ENCODE peak calls at places on chromosomes 6 and 20, in four cellular contexts. One of them, this sample, is unnamed.

GRCh38 chr6:121430514-121431460 is 4.7 kb upstream of the GJA1 start:
- DNase-seq in NCI-H1092 treated with DMSO at 0.1 percent for 48 hours: no peak
- DNase-seq in suprapubic skin: no peak
- DNase-seq in stimulated activated CD4-positive, alpha-beta T cell treated with anti-CD3 and anti-CD28 coated beads, TNF-alpha, amount 100 ng/mL, for 1 hour: no peak
- DNase-seq in this sample: peak

GRCh38 chr6:121794630-121795029 is 359.2 kb downstream of the GJA1 start:
- DNase-seq in NCI-H1092 treated with DMSO at 0.1 percent for 48 hours: no peak
- DNase-seq in stimulated activated CD4-positive, alpha-beta T cell treated with anti-CD3 and anti-CD28 coated beads, TNF-alpha, amount 100 ng/mL, for 1 hour: no peak
- DNase-seq in suprapubic skin: no peak
- DNase-seq in this sample: peak

GRCh38 chr20:13302647-13303425 is 81.8 kb downstream of the ISM1 start:
- DNase-seq in NCI-H1092 treated with DMSO at 0.1 percent for 48 hours: peak
- DNase-seq in suprapubic skin: no peak
- DNase-seq in stimulated activated CD4-positive, alpha-beta T cell treated with anti-CD3 and anti-CD28 coated beads, TNF-alpha, amount 100 ng/mL, for 1 hour: peak
- DNase-seq in this sample: peak

GRCh38 chr6:20827798-20828197 is 293.5 kb downstream of the CDKAL1 start:
- DNase-seq in stimulated activated CD4-positive, alpha-beta T cell treated with anti-CD3 and anti-CD28 coated beads, TNF-alpha, amount 100 ng/mL, for 1 hour: no peak
- DNase-seq in suprapubic skin: no peak
- DNase-seq in NCI-H1092 treated with DMSO at 0.1 percent for 48 hours: no peak
- DNase-seq in this sample: no peak

GRCh38 chr6:52745764-52746201 is 17.5 kb downstream of the GSTA2 start:
- DNase-seq in suprapubic skin: no peak
- DNase-seq in NCI-H1092 treated with DMSO at 0.1 percent for 48 hours: no peak
- DNase-seq in stimulated activated CD4-positive, alpha-beta T cell treated with anti-CD3 and anti-CD28 coated beads, TNF-alpha, amount 100 ng/mL, for 1 hour: no peak
- DNase-seq in this sample: no peak

GRCh38 chr6:131950767-131951575 is at the start of gene CCN2:
- DNase-seq in NCI-H1092 treated with DMSO at 0.1 percent for 48 hours: no peak
- DNase-seq in stimulated activated CD4-positive, alpha-beta T cell treated with anti-CD3 and anti-CD28 coated beads, TNF-alpha, amount 100 ng/mL, for 1 hour: no peak
- DNase-seq in suprapubic skin: peak
- DNase-seq in this sample: peak

GRCh38 chr6:53605543-53606235 is 59.9 kb downstream of the KLHL31 start:
- DNase-seq in stimulated activated CD4-positive, alpha-beta T cell treated with anti-CD3 and anti-CD28 coated beads, TNF-alpha, amount 100 ng/mL, for 1 hour: no peak
- DNase-seq in NCI-H1092 treated with DMSO at 0.1 percent for 48 hours: no peak
- DNase-seq in suprapubic skin: no peak
- DNase-seq in this sample: no peak

GRCh38 chr6:155436981-155437749 is 18.5 kb downstream of the NOX3 start:
- DNase-seq in NCI-H1092 treated with DMSO at 0.1 percent for 48 hours: peak
- DNase-seq in suprapubic skin: no peak
- DNase-seq in stimulated activated CD4-positive, alpha-beta T cell treated with anti-CD3 and anti-CD28 coated beads, TNF-alpha, amount 100 ng/mL, for 1 hour: no peak
- DNase-seq in this sample: peak

GRCh38 chr6:45554596-45554995 is 176.9 kb upstream of the SUPT3H start:
- DNase-seq in stimulated activated CD4-positive, alpha-beta T cell treated with anti-CD3 and anti-CD28 coated beads, TNF-alpha, amount 100 ng/mL, for 1 hour: no peak
- DNase-seq in suprapubic skin: no peak
- DNase-seq in NCI-H1092 treated with DMSO at 0.1 percent for 48 hours: no peak
- DNase-seq in this sample: no peak

GRCh38 chr6:34239893-34240292 is 3.2 kb downstream of the HMGA1 start:
- DNase-seq in stimulated activated CD4-positive, alpha-beta T cell treated with anti-CD3 and anti-CD28 coated beads, TNF-alpha, amount 100 ng/mL, for 1 hour: no peak
- DNase-seq in suprapubic skin: peak
- DNase-seq in NCI-H1092 treated with DMSO at 0.1 percent for 48 hours: no peak
- DNase-seq in this sample: no peak

GRCh38 chr6:169859401-169859977 is 108.1 kb downstream of the ERMARD start:
- DNase-seq in stimulated activated CD4-positive, alpha-beta T cell treated with anti-CD3 and anti-CD28 coated beads, TNF-alpha, amount 100 ng/mL, for 1 hour: no peak
- DNase-seq in NCI-H1092 treated with DMSO at 0.1 percent for 48 hours: no peak
- DNase-seq in suprapubic skin: no peak
- DNase-seq in this sample: no peak

GRCh38 chr6:27505209-27506027 is 32.5 kb upstream of the ZNF184 start:
- DNase-seq in suprapubic skin: no peak
- DNase-seq in stimulated activated CD4-positive, alpha-beta T cell treated with anti-CD3 and anti-CD28 coated beads, TNF-alpha, amount 100 ng/mL, for 1 hour: peak
- DNase-seq in NCI-H1092 treated with DMSO at 0.1 percent for 48 hours: peak
- DNase-seq in this sample: peak

GRCh38 chr6:113490356-113490755 is 366.8 kb upstream of the MARCKS start:
- DNase-seq in suprapubic skin: no peak
- DNase-seq in NCI-H1092 treated with DMSO at 0.1 percent for 48 hours: peak
- DNase-seq in stimulated activated CD4-positive, alpha-beta T cell treated with anti-CD3 and anti-CD28 coated beads, TNF-alpha, amount 100 ng/mL, for 1 hour: no peak
- DNase-seq in this sample: no peak

GRCh38 chr6:79188885-79189505 is 45.5 kb downstream of the HMGN3 start:
- DNase-seq in stimulated activated CD4-positive, alpha-beta T cell treated with anti-CD3 and anti-CD28 coated beads, TNF-alpha, amount 100 ng/mL, for 1 hour: no peak
- DNase-seq in suprapubic skin: no peak
- DNase-seq in NCI-H1092 treated with DMSO at 0.1 percent for 48 hours: no peak
- DNase-seq in this sample: no peak

GRCh38 chr20:49247169-49247734 is 28.0 kb downstream of the DDX27 start:
- DNase-seq in suprapubic skin: no peak
- DNase-seq in stimulated activated CD4-positive, alpha-beta T cell treated with anti-CD3 and anti-CD28 coated beads, TNF-alpha, amount 100 ng/mL, for 1 hour: no peak
- DNase-seq in NCI-H1092 treated with DMSO at 0.1 percent for 48 hours: no peak
- DNase-seq in this sample: no peak